ENCODE peak calls at places on chromosomes 6 and 20, in ten cellular contexts. X is HCT116, A is Caco-2, M is tibial nerve, S is stomach, J is IMR-90, B is body of pancreas, F is fibroblast of pulmonary artery, Z is esophagus muscularis mucosa, C is upper lobe of left lung. D is an unnamed sample.

GRCh38 chr6:35034411-35035171 is 106.5 kb downstream of the TCP11 start:
- DNase-seq in F (peak), Z (no peak), C (peak), X (no peak), A (no peak), J (no peak), M (no peak), S (peak), B (peak), D (peak)

GRCh38 chr20:9051508-9051907 is 17.4 kb upstream of the PLCB4 start:
- DNase-seq in M (no peak), C (no peak), J (peak), Z (no peak), B (no peak), X (peak), S (no peak), A (no peak), F (peak), D (no peak)

GRCh38 chr20:3847419-3847940 is 846 bp downstream of the MAVS start:
- DNase-seq in B (no peak), C (no peak), X (no peak), A (no peak), F (peak), Z (no peak), M (no peak), S (no peak), J (no peak), D (no peak)

GRCh38 chr6:56346958-56347357 is 99.6 kb upstream of the COL21A1 start:
- DNase-seq in C (no peak), M (no peak), B (no peak), J (no peak), X (no peak), A (no peak), Z (no peak), S (no peak), F (no peak), D (no peak)

GRCh38 chr6:34947561-34947960 is 58.5 kb downstream of the ANKS1A start:
- DNase-seq in X (no peak), C (no peak), B (no peak), Z (no peak), M (no peak), J (no peak), A (no peak), F (no peak), S (no peak), D (no peak)

GRCh38 chr6:106783631-106784566 is 154.5 kb downstream of the QRSL1 start:
- DNase-seq in F (no peak), S (no peak), B (no peak), J (no peak), A (no peak), Z (no peak), C (no peak), M (no peak), X (no peak), D (no peak)

GRCh38 chr6:144856622-144857021 is 571.5 kb downstream of the UTRN start:
- DNase-seq in B (no peak), A (no peak), X (no peak), J (no peak), F (no peak), Z (no peak), M (no peak), C (no peak), S (no peak), D (no peak)

GRCh38 chr6:3138341-3138740 is 19.0 kb downstream of the TUBB2A start:
- DNase-seq in M (no peak), B (no peak), F (peak), S (no peak), A (no peak), X (no peak), C (no peak), Z (no peak), J (no peak), D (no peak)

GRCh38 chr6:94902974-94903628 is 674.2 kb upstream of the MANEA start:
- DNase-seq in S (no peak), B (no peak), F (no peak), X (no peak), A (no peak), M (no peak), C (no peak), J (no peak), Z (no peak), D (no peak)

GRCh38 chr20:51639206-51639832 is 96.8 kb upstream of the NFATC2 start:
- DNase-seq in B (peak), J (peak), F (peak), X (peak), M (peak), Z (no peak), S (peak), C (peak), A (peak), D (no peak)

GRCh38 chr20:58760881-58761280 is 68.3 kb downstream of the NPEPL1 start:
- DNase-seq in F (no peak), A (peak), Z (no peak), J (no peak), B (no peak), M (no peak), S (no peak), X (no peak), C (no peak), D (no peak)

GRCh38 chr6:148751233-148751632 is 4.4 kb downstream of the UST start:
- DNase-seq in A (no peak), B (no peak), S (no peak), F (no peak), Z (no peak), C (no peak), M (no peak), J (no peak), X (no peak), D (no peak)

GRCh38 chr6:134666174-134666573 is 283.7 kb downstream of the ALDH8A1 start:
- DNase-seq in J (no peak), C (peak), F (no peak), S (no peak), A (no peak), Z (no peak), X (no peak), M (no peak), B (no peak), D (no peak)

GRCh38 chr6:122653094-122653493 is 42.9 kb downstream of the PKIB start:
- DNase-seq in Z (no peak), X (peak), M (no peak), C (no peak), S (no peak), J (peak), F (no peak), A (no peak), B (no peak), D (no peak)

GRCh38 chr20:50328996-50329898 is 138.6 kb downstream of the CEBPB start:
- DNase-seq in A (no peak), S (no peak), X (no peak), C (no peak), Z (no peak), F (no peak), B (no peak), J (no peak), M (no peak), D (no peak)

GRCh38 chr6:23245559-23245958 is 676.2 kb downstream of the HDGFL1 start:
- DNase-seq in F (peak), S (no peak), M (no peak), B (no peak), Z (no peak), C (no peak), J (peak), A (no peak), X (no peak), D (no peak)

GRCh38 chr6:111843347-111844147 is 29.7 kb downstream of the FYN start:
- DNase-seq in J (no peak), X (no peak), Z (peak), F (no peak), C (no peak), M (no peak), A (no peak), B (no peak), S (no peak), D (no peak)

GRCh38 chr6:154868143-154868594 is 126.9 kb upstream of the TIAM2 start:
- DNase-seq in M (no peak), B (no peak), A (no peak), X (peak), C (no peak), S (no peak), J (peak), Z (no peak), F (peak), D (no peak)

GRCh38 chr6:24766685-24767462 is 7.9 kb upstream of the GMNN start:
- DNase-seq in Z (no peak), B (no peak), C (no peak), J (peak), F (peak), M (no peak), A (no peak), S (no peak), X (no peak), D (no peak)

GRCh38 chr6:26270121-26270861 is 94.7 kb upstream of the BTN3A2 start:
- DNase-seq in M (no peak), S (no peak), F (no peak), A (no peak), J (no peak), X (no peak), C (no peak), Z (no peak), B (no peak), D (no peak)

GRCh38 chr6:25968769-25969168 is 6.2 kb downstream of the TRIM38 start:
- DNase-seq in X (no peak), Z (no peak), B (no peak), S (no peak), C (no peak), M (no peak), A (no peak), F (peak), J (peak), D (no peak)

GRCh38 chr20:17495826-17496225 is 35.4 kb downstream of the BFSP1 start:
- DNase-seq in J (no peak), A (no peak), M (no peak), S (no peak), X (no peak), Z (no peak), C (peak), B (no peak), F (no peak), D (no peak)

GRCh38 chr6:141552463-141552862 is 580.3 kb upstream of the GJE1 start:
- DNase-seq in J (peak), X (peak), A (no peak), B (no peak), M (no peak), S (no peak), C (no peak), Z (no peak), F (peak), D (peak)

GRCh38 chr6:2264932-2265331 is 19.5 kb upstream of the GMDS start:
- DNase-seq in B (no peak), Z (no peak), S (no peak), J (peak), A (no peak), C (no peak), M (no peak), X (no peak), F (peak), D (no peak)

GRCh38 chr6:97947841-97948240 is 664.8 kb upstream of the MMS22L start:
- DNase-seq in S (peak), A (no peak), Z (no peak), B (peak), X (peak), C (peak), J (peak), F (peak), M (no peak), D (peak)

GRCh38 chr6:117483645-117484016 is 1.2 kb downstream of the DCBLD1 start:
- DNase-seq in C (no peak), M (no peak), X (no peak), B (no peak), F (peak), A (no peak), Z (no peak), J (peak), S (no peak), D (no peak)

GRCh38 chr20:290081-290831 is at the start of gene C20orf96:
- DNase-seq in Z (peak), J (peak), B (peak), F (peak), M (peak), A (peak), S (peak), X (peak), C (peak), D (peak)

GRCh38 chr6:127900935-127901334 is at the start of gene THEMIS:
- DNase-seq in Z (no peak), S (no peak), J (no peak), A (no peak), X (no peak), F (no peak), C (no peak), M (no peak), B (no peak), D (no peak)

GRCh38 chr6:10431423-10432164 is 16.7 kb upstream of the TFAP2A start:
- DNase-seq in B (no peak), M (no peak), A (no peak), X (no peak), F (no peak), Z (peak), J (no peak), S (no peak), C (no peak), D (no peak)

GRCh38 chr20:51797357-51798025 is 4.8 kb downstream of the SALL4 start:
- DNase-seq in A (peak), C (no peak), F (no peak), Z (no peak), B (no peak), M (no peak), S (no peak), X (no peak), J (peak), D (no peak)

GRCh38 chr6:4381379-4381778 is 246.0 kb upstream of the ECI2 start:
- DNase-seq in C (no peak), A (no peak), M (no peak), F (peak), Z (no peak), X (no peak), S (no peak), J (peak), B (no peak), D (no peak)

GRCh38 chr20:63457737-63458136 is 14.7 kb downstream of the KCNQ2 start:
- DNase-seq in M (no peak), J (no peak), F (no peak), Z (no peak), A (no peak), X (no peak), C (no peak), B (no peak), S (peak), D (no peak)

GRCh38 chr6:123276439-123277045 is 280.5 kb downstream of the CLVS2 start:
- DNase-seq in X (no peak), Z (no peak), B (no peak), J (no peak), C (no peak), A (no peak), M (no peak), S (no peak), F (no peak), D (no peak)

GRCh38 chr6:43916924-43917877 is 147.2 kb downstream of the VEGFA start:
- DNase-seq in J (peak), S (peak), X (no peak), C (peak), F (peak), Z (no peak), A (no peak), M (peak), B (peak), D (no peak)

GRCh38 chr6:154814063-154814462 is 80.8 kb downstream of the SCAF8 start:
- DNase-seq in C (no peak), X (no peak), F (no peak), B (no peak), Z (no peak), J (no peak), S (no peak), A (no peak), M (no peak), D (no peak)

GRCh38 chr6:148602136-148602535 is 144.7 kb upstream of the UST start:
- DNase-seq in F (no peak), J (no peak), X (no peak), S (no peak), A (no peak), M (no peak), C (no peak), B (no peak), Z (no peak), D (no peak)

GRCh38 chr20:25361287-25361683 is 29.4 kb downstream of the ABHD12 start:
- DNase-seq in J (peak), X (no peak), F (peak), S (no peak), C (no peak), Z (no peak), A (no peak), B (no peak), M (no peak), D (no peak)

GRCh38 chr6:23454090-23454998 is 671.7 kb upstream of the NRSN1 start:
- DNase-seq in M (no peak), S (no peak), A (no peak), B (no peak), C (no peak), X (no peak), Z (no peak), F (peak), J (peak), D (no peak)

DNA sequence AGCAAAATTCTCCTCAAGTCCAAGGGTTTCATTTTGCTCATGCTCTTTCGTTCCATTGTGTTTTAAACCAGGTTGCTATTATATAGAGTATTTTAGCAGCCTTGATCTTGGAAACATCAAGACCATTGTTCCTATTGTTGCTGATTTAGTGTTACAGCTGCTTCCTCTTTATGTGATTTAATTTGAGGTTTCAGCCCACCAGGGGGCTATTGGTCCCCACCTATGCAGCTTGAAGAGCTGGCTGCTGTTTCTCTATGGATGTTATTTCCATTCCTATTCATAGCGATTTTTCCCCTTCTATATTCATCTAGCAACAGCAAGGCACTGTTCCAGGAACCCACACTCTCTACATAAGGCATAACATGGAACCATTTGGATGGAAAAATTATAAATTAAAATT is 418.8 kb downstream of the CDKAL1 start:
- DNase-seq in F (no peak), S (no peak), B (no peak), C (no peak), M (no peak), X (no peak), A (no peak), Z (no peak), J (no peak), D (no peak)
- TF ChIP-seq CTCF in F (no peak), S (no peak), B (no peak), C (no peak), M (no peak), X (no peak), A (no peak), Z (no peak), J (peak), D (no peak)

DNA sequence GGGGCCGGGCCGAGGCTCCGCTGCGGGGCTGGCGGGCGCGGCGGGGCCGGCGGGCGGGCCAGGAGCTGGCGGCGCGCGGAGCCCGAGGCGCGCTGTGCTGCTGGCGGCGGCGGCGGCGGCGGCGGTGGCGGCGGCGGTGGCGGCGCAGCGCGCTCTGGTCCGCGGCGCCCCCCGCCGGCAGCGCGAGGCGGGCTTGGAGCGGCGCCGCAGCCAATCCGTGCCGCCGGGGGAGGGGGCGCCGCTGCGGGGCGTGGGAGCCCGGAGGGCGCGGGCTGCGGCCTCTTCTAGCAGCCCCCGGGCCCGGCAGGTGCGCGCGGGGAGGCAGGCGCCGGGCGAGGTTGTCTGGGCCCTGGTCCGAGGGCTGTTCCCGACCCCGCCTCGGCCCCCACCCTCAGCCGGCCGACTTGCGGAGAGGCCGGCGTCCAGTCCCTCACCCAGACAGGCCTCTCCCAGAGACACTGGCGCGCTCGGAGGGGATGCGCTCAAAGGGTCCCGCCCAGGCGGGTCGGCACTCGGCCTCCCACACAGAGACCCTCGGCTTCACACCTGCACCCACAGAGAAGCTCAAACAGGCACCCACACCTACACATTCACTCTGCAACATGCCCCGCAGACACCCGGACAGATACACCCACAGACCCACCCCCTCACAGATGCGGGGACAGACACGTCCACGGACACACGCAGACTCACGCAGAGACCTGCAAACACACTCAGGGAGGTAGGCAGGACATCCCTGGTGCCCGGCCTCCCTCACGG is at the start of gene RIMS4:
- DNase-seq in Z (no peak), X (no peak), M (no peak), A (peak), B (no peak), F (no peak), S (no peak), J (no peak), C (no peak), D (no peak)
- H3K4me3 ChIP-seq in Z (peak), X (no peak), M (no peak), A (peak), B (no peak), F (no peak), S (peak), J (no peak), C (peak), D (peak)

GRCh38 chr20:5885866-5886265 is 64.5 kb downstream of the TRMT6 start:
- DNase-seq in S (no peak), C (no peak), Z (no peak), J (no peak), M (no peak), A (no peak), X (no peak), F (no peak), B (no peak), D (no peak)
- TF ChIP-seq CTCF in S (no peak), C (no peak), Z (no peak), J (no peak), M (no peak), A (no peak), X (no peak), F (no peak), B (no peak), D (no peak)

GRCh38 chr20:1805161-1805581 is 90.0 kb upstream of the SIRPA start:
- DNase-seq in X (no peak), B (no peak), Z (no peak), C (no peak), M (no peak), J (no peak), S (no peak), A (no peak), F (no peak), D (no peak)

GRCh38 chr20:1804129-1804503 is 91.1 kb upstream of the SIRPA start:
- DNase-seq in B (no peak), F (no peak), X (no peak), C (no peak), M (no peak), J (no peak), S (no peak), A (no peak), Z (no peak), D (no peak)

GRCh38 chr20:1804554-1804956 is 90.7 kb upstream of the SIRPA start:
- DNase-seq in A (no peak), J (no peak), F (no peak), S (no peak), B (no peak), C (no peak), M (no peak), Z (no peak), X (no peak), D (no peak)

GRCh38 chr20:1802385-1803215 is 92.6 kb upstream of the SIRPA start:
- DNase-seq in F (peak), C (peak), M (no peak), A (peak), S (no peak), J (peak), X (no peak), B (peak), Z (no peak), D (no peak)

DNA sequence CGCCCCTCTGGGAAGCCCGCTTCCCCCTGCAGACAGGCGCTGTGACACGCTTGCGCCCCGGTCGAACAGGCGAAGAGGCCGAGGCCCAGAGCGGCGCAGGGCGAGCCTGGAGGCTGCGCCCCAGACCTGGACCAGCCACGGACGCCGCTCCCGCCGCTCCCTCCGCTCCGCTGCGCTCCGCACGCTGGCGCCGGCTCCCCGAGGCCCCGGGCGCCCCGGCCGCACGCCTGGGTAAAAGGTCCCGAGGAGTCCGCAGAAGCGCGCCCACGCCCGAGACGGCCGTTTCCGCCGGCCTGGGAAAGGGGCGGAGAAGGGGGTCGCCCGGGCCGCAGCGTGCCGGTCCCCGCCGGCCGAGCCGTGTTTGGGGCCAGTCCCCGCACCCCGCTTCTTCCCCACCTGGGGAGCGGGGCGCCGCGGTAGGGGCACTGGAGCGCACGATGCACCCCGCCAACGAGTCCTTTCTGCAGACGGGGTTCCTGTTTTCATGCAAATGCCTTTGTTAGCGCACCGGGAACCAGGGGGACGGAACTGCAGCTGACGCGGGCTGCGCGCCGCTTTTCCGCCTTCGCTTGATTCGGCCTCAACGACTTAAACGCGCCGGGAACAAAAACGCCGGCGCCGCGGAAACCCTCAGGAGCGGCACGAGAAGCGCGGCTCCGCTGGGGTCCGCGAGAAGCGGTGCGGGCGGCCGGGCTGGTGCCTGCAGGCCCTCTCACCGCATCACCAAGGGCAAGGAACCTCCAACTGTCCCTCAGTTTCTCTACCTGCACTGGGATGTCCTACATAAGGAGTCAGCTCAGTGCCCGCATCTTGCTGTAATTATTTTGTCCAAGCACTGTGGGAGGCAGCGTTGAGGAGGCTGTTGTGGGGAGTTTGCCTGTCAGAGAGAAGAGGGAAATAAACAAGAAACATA is 91.7 kb upstream of the SIRPA start:
- DNase-seq in F (peak), M (no peak), C (peak), X (no peak), A (no peak), J (peak), S (peak), B (no peak), Z (no peak), D (no peak)
- H3K4me3 ChIP-seq in F (peak), M (peak), C (peak), X (no peak), A (peak), J (peak), S (peak), B (peak), Z (peak), D (no peak)

D was measured in LNCaP clone FGC.